ENCODE peak calls at places on chromosomes 11 and 22, in nine cellular contexts. R is OCI-LY7, Q is left ventricle myocardium inferior, O is PC-3, M is A549, F is heart left ventricle, J is breast epithelium, D is HFF-Myc, I is BE2C. N is an unnamed sample.

GRCh38 chr22:17486313-17486712 is 77.0 kb upstream of the SLC25A18 start:
- DNase-seq in R (no peak), Q (no peak), O (no peak), M (no peak), F (no peak), J (no peak), D (no peak), I (peak), N (no peak)

GRCh38 chr11:46450846-46451470 is 59.4 kb upstream of the CHRM4 start:
- DNase-seq in R (no peak), Q (no peak), O (no peak), M (no peak), F (no peak), J (no peak), D (no peak), I (no peak), N (no peak)

GRCh38 chr22:40661661-40662060 is 17.6 kb upstream of the MCHR1 start:
- DNase-seq in R (no peak), Q (no peak), O (no peak), M (no peak), F (no peak), J (no peak), D (no peak), I (no peak), N (no peak)

GRCh38 chr11:46331653-46331984 is 15.6 kb upstream of the DGKZ start:
- DNase-seq in R (no peak), Q (no peak), O (no peak), M (no peak), F (no peak), J (no peak), D (no peak), I (no peak), N (no peak)

GRCh38 chr11:18394928-18395734 is 768 bp downstream of the LDHA start:
- DNase-seq in R (peak), Q (no peak), O (no peak), M (peak), F (no peak), J (no peak), D (no peak), I (no peak), N (no peak)

GRCh38 chr22:33779243-33779642 is 141.0 kb downstream of the LARGE1 start:
- DNase-seq in R (no peak), Q (no peak), O (no peak), M (no peak), F (no peak), J (no peak), D (no peak), I (no peak), N (no peak)

GRCh38 chr11:73996161-73996747 is 12.6 kb downstream of the UCP3 start:
- DNase-seq in R (no peak), Q (no peak), O (peak), M (no peak), F (no peak), J (no peak), D (no peak), I (no peak), N (no peak)

GRCh38 chr22:46250783-46251125 is 661 bp upstream of the CDPF1 start:
- DNase-seq in R (peak), Q (no peak), O (no peak), M (no peak), F (no peak), J (no peak), D (no peak), I (no peak), N (no peak)

GRCh38 chr22:21568207-21569075 is 927 bp downstream of the UBE2L3 start:
- DNase-seq in R (peak), Q (peak), O (no peak), M (no peak), F (peak), J (no peak), D (no peak), I (peak), N (no peak)

GRCh38 chr11:99693941-99694492 is 673.3 kb downstream of the CNTN5 start:
- DNase-seq in R (no peak), Q (no peak), O (peak), M (peak), F (no peak), J (no peak), D (no peak), I (no peak), N (no peak)

GRCh38 chr22:50182176-50183081 is 3.3 kb upstream of the TRABD start:
- DNase-seq in R (no peak), Q (peak), O (no peak), M (no peak), F (no peak), J (peak), D (no peak), I (no peak), N (no peak)

GRCh38 chr11:11789735-11790369 is 51.9 kb upstream of the USP47 start:
- DNase-seq in R (peak), Q (no peak), O (peak), M (peak), F (no peak), J (no peak), D (no peak), I (peak), N (no peak)

GRCh38 chr11:122140535-122140934 is 24.5 kb upstream of the BLID start:
- DNase-seq in R (no peak), Q (no peak), O (peak), M (no peak), F (no peak), J (no peak), D (no peak), I (no peak), N (no peak)

GRCh38 chr22:19851291-19852176 is 3.1 kb downstream of the GNB1L start:
- DNase-seq in R (no peak), Q (no peak), O (no peak), M (no peak), F (no peak), J (no peak), D (no peak), I (no peak), N (no peak)

GRCh38 chr11:126076641-126077040 is 14.0 kb upstream of the CDON start:
- DNase-seq in R (no peak), Q (no peak), O (no peak), M (no peak), F (no peak), J (no peak), D (no peak), I (no peak), N (no peak)

GRCh38 chr11:14304601-14305000 is 54.4 kb downstream of the RRAS2 start:
- DNase-seq in R (no peak), Q (no peak), O (no peak), M (no peak), F (no peak), J (no peak), D (no peak), I (no peak), N (no peak)

GRCh38 chr11:46345881-46346484 is 1.3 kb upstream of the DGKZ start:
- DNase-seq in R (no peak), Q (no peak), O (no peak), M (no peak), F (no peak), J (no peak), D (no peak), I (no peak), N (no peak)

GRCh38 chr11:34356918-34357645 is 728 bp downstream of the ABTB2 start:
- DNase-seq in R (no peak), Q (peak), O (peak), M (no peak), F (peak), J (no peak), D (no peak), I (peak), N (no peak)

GRCh38 chr22:24760708-24761306 is 13.7 kb downstream of the PIWIL3 start:
- DNase-seq in R (no peak), Q (no peak), O (no peak), M (no peak), F (no peak), J (no peak), D (no peak), I (no peak), N (no peak)

GRCh38 chr22:31102441-31103081 is 4.8 kb downstream of the SELENOM start:
- DNase-seq in R (no peak), Q (peak), O (peak), M (no peak), F (no peak), J (peak), D (peak), I (no peak), N (no peak)

GRCh38 chr11:65471410-65471762 is 27.5 kb upstream of the MALAT1 start:
- DNase-seq in R (peak), Q (peak), O (peak), M (peak), F (peak), J (peak), D (no peak), I (peak), N (no peak)

GRCh38 chr22:30878516-30879365 is 89.8 kb downstream of the MORC2 start:
- DNase-seq in R (no peak), Q (no peak), O (no peak), M (no peak), F (no peak), J (no peak), D (no peak), I (peak), N (no peak)

GRCh38 chr11:32892355-32893090 is at the start of gene QSER1:
- DNase-seq in R (peak), Q (peak), O (peak), M (peak), F (peak), J (peak), D (no peak), I (peak), N (no peak)

GRCh38 chr22:23970816-23971482 is 3.3 kb downstream of the DDT start:
- DNase-seq in R (no peak), Q (no peak), O (no peak), M (no peak), F (no peak), J (no peak), D (no peak), I (no peak), N (no peak)

GRCh38 chr11:67646535-67647336 is 3.8 kb downstream of the ACY3 start:
- DNase-seq in R (peak), Q (no peak), O (no peak), M (no peak), F (no peak), J (no peak), D (no peak), I (no peak), N (no peak)

GRCh38 chr11:68216171-68216938 is 3.3 kb upstream of the KMT5B start:
- DNase-seq in R (no peak), Q (peak), O (peak), M (no peak), F (peak), J (peak), D (no peak), I (no peak), N (no peak)

GRCh38 chr22:28172948-28173360 is 253.9 kb upstream of the PITPNB start:
- DNase-seq in R (no peak), Q (no peak), O (peak), M (no peak), F (no peak), J (no peak), D (no peak), I (peak), N (no peak)

GRCh38 chr22:44205713-44206645 is 25.3 kb downstream of the PARVG start:
- DNase-seq in R (no peak), Q (no peak), O (no peak), M (no peak), F (peak), J (no peak), D (no peak), I (no peak), N (no peak)

GRCh38 chr11:105297463-105297862 is 157.9 kb upstream of the CARD18 start:
- DNase-seq in R (no peak), Q (no peak), O (peak), M (no peak), F (no peak), J (no peak), D (peak), I (no peak), N (no peak)

GRCh38 chr22:32544953-32545558 is 70.4 kb downstream of the FBXO7 start:
- DNase-seq in R (no peak), Q (no peak), O (no peak), M (no peak), F (no peak), J (no peak), D (no peak), I (no peak), N (no peak)

GRCh38 chr11:36142439-36142838 is 146.8 kb downstream of the COMMD9 start:
- DNase-seq in R (no peak), Q (no peak), O (no peak), M (no peak), F (no peak), J (no peak), D (no peak), I (no peak), N (no peak)

GRCh38 chr11:6746086-6746618 is 25.6 kb downstream of the OR2AG2 start:
- DNase-seq in R (peak), Q (no peak), O (no peak), M (no peak), F (peak), J (no peak), D (no peak), I (no peak), N (peak)

GRCh38 chr22:38104084-38104483 is 6.4 kb downstream of the BAIAP2L2 start:
- DNase-seq in R (peak), Q (no peak), O (peak), M (peak), F (no peak), J (no peak), D (no peak), I (no peak), N (no peak)

GRCh38 chr22:42613869-42614268 is 814 bp downstream of the POLDIP3 start:
- DNase-seq in R (no peak), Q (no peak), O (peak), M (no peak), F (no peak), J (no peak), D (no peak), I (no peak), N (no peak)

GRCh38 chr22:21876486-21877176 is 9.2 kb upstream of the MAPK1 start:
- DNase-seq in R (no peak), Q (no peak), O (no peak), M (no peak), F (no peak), J (no peak), D (no peak), I (no peak), N (no peak)

GRCh38 chr11:98531576-98531975 is 489.2 kb upstream of the CNTN5 start:
- DNase-seq in R (no peak), Q (no peak), O (no peak), M (no peak), F (no peak), J (no peak), D (no peak), I (no peak), N (no peak)

GRCh38 chr22:36569999-36570398 is 41.0 kb upstream of the EIF3D start:
- DNase-seq in R (no peak), Q (no peak), O (no peak), M (peak), F (no peak), J (no peak), D (no peak), I (peak), N (no peak)
- TF ChIP-seq CTCF in R (no peak), Q (peak), O (no peak), M (no peak), F (no peak), J (no peak), D (peak), I (peak), N (no peak)

DNA sequence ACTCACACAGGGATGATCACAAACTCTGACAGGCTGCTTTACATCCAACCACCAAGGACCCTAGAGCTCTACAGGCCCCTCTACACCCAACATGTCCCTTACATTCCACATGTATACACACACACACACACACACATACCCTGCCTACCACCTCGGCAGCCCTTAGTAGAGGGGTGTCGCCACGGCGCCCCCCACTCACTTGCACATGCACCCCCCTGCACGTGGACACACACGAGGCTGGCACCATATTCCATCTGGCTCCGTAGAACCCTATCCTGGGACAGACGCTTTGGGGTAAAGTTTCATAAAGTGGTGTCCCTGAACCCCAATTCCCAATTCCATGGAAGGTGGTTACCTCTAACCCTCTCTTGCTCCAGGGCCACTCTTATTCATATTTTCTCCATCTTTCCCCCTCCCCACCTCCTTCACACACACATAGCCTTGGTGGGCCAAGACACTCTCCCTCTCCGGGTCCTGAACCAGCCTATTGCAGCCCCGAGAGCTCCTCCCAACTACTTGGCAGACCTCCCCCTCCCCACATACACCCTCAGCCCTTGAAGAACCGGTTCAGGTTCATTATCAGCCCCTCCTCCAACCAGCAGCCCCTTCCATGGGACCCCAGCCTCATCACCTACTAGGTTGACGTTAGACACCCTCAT is 809 bp downstream of the PDE2A start:
- DNase-seq in R (no peak), Q (no peak), O (no peak), M (no peak), F (no peak), J (no peak), D (no peak), I (no peak), N (no peak)
- H3K4me3 ChIP-seq in R (no peak), Q (no peak), O (no peak), M (no peak), F (no peak), J (no peak), D (no peak), I (peak), N (no peak)

GRCh38 chr11:132114743-132115142 is 744.3 kb downstream of the NTM start:
- DNase-seq in R (no peak), Q (no peak), O (no peak), M (no peak), F (no peak), J (no peak), D (no peak), I (no peak), N (no peak)

GRCh38 chr11:132111781-132112380 is 741.5 kb downstream of the NTM start:
- DNase-seq in R (no peak), Q (no peak), O (peak), M (no peak), F (no peak), J (no peak), D (peak), I (no peak), N (no peak)

GRCh38 chr11:132115454-132115853 is 745.0 kb downstream of the NTM start:
- DNase-seq in R (no peak), Q (no peak), O (peak), M (no peak), F (no peak), J (no peak), D (no peak), I (no peak), N (no peak)

GRCh38 chr11:132116516-132116915 is 746.1 kb downstream of the NTM start:
- DNase-seq in R (no peak), Q (no peak), O (no peak), M (no peak), F (no peak), J (no peak), D (no peak), I (no peak), N (no peak)

GRCh38 chr11:132114185-132114584 is 743.8 kb downstream of the NTM start:
- DNase-seq in R (no peak), Q (no peak), O (peak), M (no peak), F (peak), J (no peak), D (no peak), I (no peak), N (no peak)
- TF ChIP-seq CTCF in R (peak), Q (peak), O (peak), M (no peak), F (peak), J (no peak), D (peak), I (peak), N (peak)

DNA sequence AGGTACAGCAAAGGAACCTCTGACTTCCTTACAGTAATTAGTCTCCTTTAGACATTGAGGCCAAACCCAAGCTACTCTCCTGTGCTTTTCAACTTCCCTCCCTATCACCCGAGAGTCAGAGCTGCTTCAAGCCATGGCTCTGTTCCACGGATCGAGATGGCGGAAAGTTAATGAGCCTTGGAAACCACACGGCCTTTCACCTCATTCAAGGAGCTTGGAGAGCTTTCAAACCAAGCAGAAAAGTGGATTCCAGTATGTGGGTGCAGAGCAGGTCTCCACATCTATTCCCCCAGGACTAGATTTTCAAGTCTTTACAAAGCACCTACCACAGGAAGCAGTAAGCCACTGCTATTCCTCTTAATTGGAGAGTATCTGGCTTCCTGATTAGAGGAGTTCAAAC is 221.2 kb upstream of the NARS2 start:
- DNase-seq in R (no peak), Q (no peak), O (peak), M (no peak), F (no peak), J (no peak), D (no peak), I (no peak), N (no peak)
- H3K4me3 ChIP-seq in R (no peak), Q (no peak), O (no peak), M (no peak), F (no peak), J (no peak), D (no peak), I (no peak), N (no peak)

DNA sequence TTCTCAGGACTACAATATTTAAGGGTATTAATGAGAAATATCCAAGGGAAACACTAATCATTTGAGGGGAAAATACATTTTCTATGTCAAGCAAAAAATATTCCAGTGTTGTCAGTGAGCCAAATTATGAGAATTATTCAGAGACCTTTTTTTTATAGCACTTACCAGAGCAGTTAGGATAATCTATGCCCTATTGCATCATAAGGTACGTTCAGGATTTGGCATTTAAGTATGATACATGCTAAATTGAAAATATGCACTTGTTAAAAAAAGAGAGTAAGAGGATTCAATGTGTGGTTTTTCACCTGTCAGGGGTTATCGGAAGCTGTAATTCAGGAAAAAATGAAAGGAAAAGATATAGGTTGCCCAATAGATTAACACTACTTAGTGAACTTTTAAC is 17.2 kb upstream of the MPPED2 start:
- DNase-seq in R (no peak), Q (no peak), O (no peak), M (no peak), F (no peak), J (no peak), D (no peak), I (no peak), N (no peak)
- TF ChIP-seq CTCF in R (no peak), Q (no peak), O (no peak), M (no peak), F (no peak), J (no peak), D (no peak), I (no peak), N (no peak)

DNA sequence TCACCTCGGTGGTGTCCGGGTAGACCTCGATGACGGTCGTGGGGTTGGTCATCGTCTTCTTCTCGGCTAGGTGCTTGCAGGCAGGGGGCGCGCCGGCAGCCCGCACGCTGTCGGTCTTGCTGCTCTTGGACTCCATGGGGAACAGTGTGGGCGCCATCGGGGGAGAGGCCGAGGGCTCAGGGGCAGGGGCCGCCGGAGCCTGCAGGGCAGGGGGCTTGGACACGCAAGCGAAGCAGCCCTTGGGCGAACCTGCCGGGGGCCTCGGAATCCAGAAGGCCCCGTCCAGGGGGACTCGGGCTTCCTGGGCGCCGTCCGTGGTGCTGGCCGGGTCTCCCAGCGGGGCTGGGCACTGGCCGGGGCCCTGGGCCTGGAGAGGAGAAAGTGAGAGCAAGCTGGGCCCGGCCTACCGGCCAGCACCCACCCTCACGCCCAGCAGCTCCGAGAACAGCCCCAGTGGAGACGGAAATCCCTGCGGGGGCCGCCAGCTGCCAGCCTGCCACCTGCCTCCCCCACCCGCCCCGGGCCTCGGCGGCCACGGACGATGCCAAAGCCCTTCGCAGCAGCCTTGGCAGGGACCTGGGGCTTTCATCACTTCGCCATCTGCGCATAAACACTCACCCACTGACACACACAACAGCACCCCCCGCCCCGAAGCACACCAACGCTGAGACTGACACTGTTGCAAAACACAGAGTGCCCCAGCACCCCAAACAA is 2.5 kb downstream of the IFITM10 start:
- DNase-seq in R (no peak), Q (peak), O (no peak), M (no peak), F (no peak), J (no peak), D (no peak), I (no peak), N (no peak)
- H3K4me3 ChIP-seq in R (no peak), Q (peak), O (no peak), M (no peak), F (no peak), J (peak), D (no peak), I (no peak), N (no peak)

GRCh38 chr11:120815260-120816100 is 208.4 kb upstream of the TBCEL start:
- DNase-seq in R (no peak), Q (no peak), O (peak), M (no peak), F (no peak), J (no peak), D (no peak), I (no peak), N (no peak)
- TF ChIP-seq CTCF in R (no peak), Q (no peak), O (no peak), M (no peak), F (no peak), J (no peak), D (no peak), I (peak), N (no peak)